ENCODE peak calls at places on chromosomes 13 and 19, in nine cellular contexts. H, A, I, Y, U, C, E, Z and M are unnamed samples.

GRCh38 chr13:43230989-43231388 is 207.6 kb downstream of the DNAJC15 start:
- DNase-seq in C (no peak), A (no peak), E (no peak), H (no peak), Z (no peak), I (no peak), U (no peak), Y (no peak), M (no peak)

GRCh38 chr13:51534075-51534817 is 50.0 kb upstream of the WDFY2 start:
- DNase-seq in Z (no peak), E (no peak), I (no peak), U (no peak), H (peak; percentile 34), C (no peak), Y (peak; percentile 60), A (peak; percentile 35), M (no peak)

GRCh38 chr19:45791744-45792481 is 732 bp downstream of the DMWD start:
- DNase-seq in H (no peak), U (no peak), Z (no peak), C (no peak), A (no peak), I (no peak), E (no peak), Y (no peak), M (no peak)

GRCh38 chr19:53037101-53038097 is 7.1 kb upstream of the ERVV-2 start:
- DNase-seq in A (no peak), H (peak; percentile 11), I (peak; percentile 41), Z (peak; percentile 77), C (peak; percentile 75), U (peak; percentile 18), Y (no peak), E (no peak), M (peak; percentile 71)

GRCh38 chr13:50729177-50729576 is 114.3 kb downstream of the DLEU7 start:
- DNase-seq in A (no peak), C (no peak), I (no peak), Z (no peak), H (no peak), U (no peak), E (no peak), Y (no peak), M (no peak)

GRCh38 chr13:71358218-71358617 is 508.8 kb downstream of the DACH1 start:
- DNase-seq in C (no peak), Z (no peak), E (no peak), Y (no peak), I (no peak), A (no peak), H (no peak), U (no peak), M (no peak)

GRCh38 chr19:58059003-58059671 is at the start of gene ZNF135:
- DNase-seq in Z (peak; percentile 94), H (peak; percentile 86), Y (peak; percentile 82), A (peak; percentile 88), C (peak; percentile 42), E (peak; percentile 18), U (peak; percentile 91), I (peak; percentile 50), M (peak; percentile 68)

GRCh38 chr19:41351339-41352245 is 2.1 kb downstream of the TGFB1 start:
- DNase-seq in Y (no peak), C (peak; percentile 63), U (peak; percentile 61), I (peak; percentile 42), A (peak; percentile 74), H (peak; percentile 63), Z (peak; percentile 83), E (no peak), M (peak; percentile 67)

GRCh38 chr19:50794074-50794777 is 4.0 kb downstream of the ACP4 start:
- DNase-seq in Y (no peak), C (no peak), I (no peak), Z (no peak), U (no peak), A (peak; percentile 66), H (peak; percentile 58), E (no peak), M (no peak)

GRCh38 chr19:45492627-45493470 is 4.0 kb downstream of the RTN2 start:
- DNase-seq in U (peak; percentile 84), C (peak; percentile 47), Y (no peak), E (no peak), Z (peak; percentile 92), A (peak; percentile 56), I (peak; percentile 80), H (peak; percentile 33), M (peak; percentile 61)

GRCh38 chr19:28560786-28561185 is 652.2 kb downstream of the UQCRFS1 start:
- DNase-seq in I (no peak), Z (no peak), E (no peak), U (no peak), A (no peak), Y (no peak), H (no peak), C (no peak), M (no peak)
- TF ChIP-seq CTCF in I (no peak), Z (peak; percentile 72), E (no peak), U (peak; percentile 39), A (no peak), Y (no peak), H (no peak), C (no peak), M (no peak)

GRCh38 chr19:14322889-14323463 is 58.3 kb upstream of the ADGRE5 start:
- DNase-seq in U (no peak), Z (no peak), E (no peak), C (no peak), Y (no peak), A (no peak), I (no peak), H (no peak), M (no peak)

GRCh38 chr19:14317157-14317556 is 64.1 kb upstream of the ADGRE5 start:
- DNase-seq in I (no peak), Z (no peak), Y (no peak), C (no peak), A (no peak), E (no peak), H (no peak), U (no peak), M (no peak)

GRCh38 chr19:14315433-14315832 is 65.8 kb upstream of the ADGRE5 start:
- DNase-seq in Y (no peak), I (no peak), Z (no peak), U (no peak), E (no peak), A (no peak), H (no peak), C (no peak), M (no peak)

GRCh38 chr19:14320253-14320652 is 61.0 kb upstream of the ADGRE5 start:
- DNase-seq in H (no peak), A (no peak), U (no peak), E (no peak), C (no peak), Z (no peak), Y (no peak), I (no peak), M (no peak)

GRCh38 chr19:14318873-14319272 is 62.4 kb upstream of the ADGRE5 start:
- DNase-seq in E (no peak), A (peak; percentile 35), Z (peak; percentile 81), C (peak; percentile 23), H (no peak), Y (no peak), I (no peak), U (peak; percentile 36), M (peak; percentile 23)
- TF ChIP-seq CTCF in E (peak; percentile 15), A (no peak), Z (peak; percentile 72), C (no peak), H (peak; percentile 6), Y (no peak), I (no peak), U (peak; percentile 48), M (peak; percentile 7)

GRCh38 chr13:45282994-45283393 is 58.0 kb downstream of the TPT1 start:
- DNase-seq in C (no peak), H (no peak), I (no peak), U (no peak), A (no peak), Y (no peak), E (no peak), Z (no peak), M (no peak)

GRCh38 chr13:45278096-45278645 is 62.8 kb downstream of the TPT1 start:
- DNase-seq in H (no peak), A (no peak), C (no peak), Z (no peak), I (no peak), E (no peak), Y (no peak), U (no peak), M (no peak)

GRCh38 chr13:45276887-45277286 is 64.1 kb downstream of the TPT1 start:
- DNase-seq in H (no peak), Z (no peak), C (no peak), I (no peak), E (no peak), U (no peak), Y (no peak), A (no peak), M (no peak)

DNA sequence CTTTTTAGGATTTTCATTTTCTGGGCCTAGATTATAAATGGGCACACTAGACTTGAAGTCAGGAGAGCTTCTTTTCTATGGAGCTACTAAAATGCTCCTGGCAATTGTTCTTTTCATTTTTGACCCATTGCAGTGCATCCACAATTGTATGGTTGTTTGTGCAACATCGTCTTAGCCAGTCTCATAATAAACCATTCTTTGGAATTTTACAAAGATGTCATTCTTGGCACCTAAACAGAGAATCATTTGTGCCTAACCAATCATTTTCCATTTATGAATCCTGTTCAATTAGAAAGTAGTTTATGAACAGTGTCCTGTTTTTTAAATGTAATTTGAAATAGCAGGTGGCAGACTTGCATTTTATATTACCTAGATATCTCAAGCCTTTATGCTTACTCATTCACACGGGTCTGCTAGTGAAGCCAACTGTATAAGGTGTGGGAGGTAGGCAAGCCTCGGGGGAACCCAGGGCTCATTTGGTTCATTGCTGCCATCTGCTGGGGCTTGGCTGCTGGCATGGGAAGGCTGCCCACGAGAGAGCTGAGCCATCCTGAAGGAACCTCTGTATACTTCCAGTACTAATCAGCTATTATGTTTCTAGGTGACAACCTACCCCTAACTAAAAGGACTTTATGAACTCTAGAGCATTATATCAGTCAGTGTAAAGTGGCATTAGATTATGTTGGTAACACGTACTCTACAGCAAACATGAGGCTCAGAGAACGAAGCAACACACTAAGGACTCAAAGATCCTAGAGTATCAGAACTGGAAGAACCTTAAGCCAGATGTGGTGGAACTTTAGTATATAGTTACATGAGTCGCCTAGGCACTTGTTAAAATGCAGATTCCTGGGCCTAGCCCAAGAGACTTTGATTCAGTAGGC is 60.0 kb downstream of the TPT1 start:
- DNase-seq in Y (peak; percentile 85), C (peak; percentile 63), A (peak; percentile 86), Z (peak; percentile 88), I (peak; percentile 78), H (peak; percentile 71), U (peak; percentile 69), E (peak; percentile 54), M (peak; percentile 45)
- TF ChIP-seq CTCF in Y (peak; percentile 92), C (no peak), A (peak; percentile 49), Z (peak; percentile 88), I (peak; percentile 89), H (peak; percentile 65), U (peak; percentile 69), E (peak; percentile 88), M (peak; percentile 46)

DNA sequence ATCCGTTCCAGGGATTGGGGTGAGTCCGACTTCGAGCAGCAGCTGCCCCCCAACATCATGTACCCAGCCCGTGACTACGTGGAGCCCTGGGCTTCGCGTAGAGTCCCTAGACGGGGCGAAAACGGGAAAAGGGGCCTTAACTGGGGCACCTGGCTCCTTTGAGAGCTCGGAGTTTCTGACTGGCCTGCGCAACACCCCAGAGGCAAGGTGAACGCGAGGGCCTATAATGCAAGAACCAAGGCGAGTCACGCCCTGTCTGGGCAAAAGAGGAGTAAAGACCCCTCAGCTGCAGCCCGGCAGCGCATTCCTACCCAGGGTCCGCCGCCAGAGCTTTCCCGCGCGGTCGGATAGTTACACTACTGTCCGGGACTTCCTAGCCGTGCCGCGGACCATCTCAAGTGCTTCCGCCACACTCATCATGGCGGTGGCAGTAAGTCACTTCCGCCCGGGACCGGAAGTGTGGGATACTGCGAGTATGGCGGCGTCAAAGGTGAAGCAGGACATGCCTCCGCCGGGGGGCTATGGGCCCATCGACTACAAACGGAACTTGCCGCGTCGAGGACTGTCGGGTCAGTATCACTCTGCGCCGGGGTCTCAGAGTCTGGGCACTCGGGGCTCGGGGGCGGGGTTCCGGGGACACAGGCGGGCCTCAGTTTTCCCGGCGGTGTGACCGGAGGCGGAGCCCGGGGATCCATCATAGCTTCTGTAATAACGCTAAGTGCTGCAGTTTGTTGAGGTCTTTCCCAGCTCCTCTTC is at the start of gene NDUFA13:
- DNase-seq in U (peak; percentile 95), A (peak; percentile 98), E (peak; percentile 72), Z (peak; percentile 99), I (peak; percentile 90), H (peak; percentile 94), C (peak; percentile 92), Y (peak; percentile 88), M (peak; percentile 96)
- TF ChIP-seq CTCF in U (peak; percentile 24), A (no peak), E (no peak), Z (peak; percentile 34), I (no peak), H (no peak), C (no peak), Y (peak; percentile 24), M (no peak)